ENCODE peak calls at places on chromosomes 5 and 9, in four cellular contexts. One of them, this sample, is unnamed. For H3K9me3, the result is how much of the 10 kb centered on the place peaks cover.

GRCh38 chr5:173318338-173318737 is 9.9 kb downstream of the STC2 start:
- DNase-seq in IMR-90: no peak
- DNase-seq in endothelial cell of umbilical vein: no peak
- DNase-seq in K562: no peak
- DNase-seq in this sample: no peak

GRCh38 chr9:74499111-74499601 is 2.0 kb downstream of the RORB start:
- DNase-seq in IMR-90: no peak
- DNase-seq in endothelial cell of umbilical vein: no peak
- DNase-seq in K562: no peak
- DNase-seq in this sample: no peak

GRCh38 chr5:2797981-2798380 is 46.5 kb upstream of the IRX2 start:
- DNase-seq in IMR-90: no peak
- DNase-seq in endothelial cell of umbilical vein: no peak
- DNase-seq in K562: no peak
- DNase-seq in this sample: no peak

GRCh38 chr9:136007906-136008692 is 46.9 kb upstream of the UBAC1 start:
- DNase-seq in IMR-90: peak
- DNase-seq in endothelial cell of umbilical vein: peak
- DNase-seq in K562: no peak
- DNase-seq in this sample: no peak

GRCh38 chr5:158471179-158471924 is 612.4 kb upstream of the CLINT1 start:
- DNase-seq in IMR-90: no peak
- DNase-seq in endothelial cell of umbilical vein: no peak
- DNase-seq in K562: no peak
- DNase-seq in this sample: no peak

GRCh38 chr5:80784451-80784850 is 129.7 kb upstream of the DHFR start:
- DNase-seq in IMR-90: no peak
- DNase-seq in endothelial cell of umbilical vein: no peak
- DNase-seq in K562: no peak
- DNase-seq in this sample: no peak

GRCh38 chr9:99403371-99403770 is 181.3 kb downstream of the SEC61B start:
- DNase-seq in IMR-90: no peak
- DNase-seq in endothelial cell of umbilical vein: no peak
- DNase-seq in K562: no peak
- DNase-seq in this sample: no peak

GRCh38 chr9:6924988-6925563 is 167.3 kb downstream of the KDM4C start:
- DNase-seq in IMR-90: no peak
- DNase-seq in endothelial cell of umbilical vein: no peak
- DNase-seq in K562: no peak
- DNase-seq in this sample: no peak

GRCh38 chr9:137031904-137032639 is at the start of gene FUT7:
- DNase-seq in IMR-90: no peak
- DNase-seq in endothelial cell of umbilical vein: no peak
- DNase-seq in K562: no peak
- DNase-seq in this sample: no peak

GRCh38 chr5:6419340-6419852 is 29.3 kb upstream of the UBE2QL1 start:
- DNase-seq in IMR-90: no peak
- DNase-seq in endothelial cell of umbilical vein: peak
- DNase-seq in K562: no peak
- DNase-seq in this sample: no peak

GRCh38 chr9:130936285-130937117 is 2.5 kb downstream of the FIBCD1 start:
- DNase-seq in IMR-90: peak
- DNase-seq in endothelial cell of umbilical vein: peak
- DNase-seq in K562: peak
- DNase-seq in this sample: no peak

GRCh38 chr5:172454355-172455086 is at the start of gene SH3PXD2B:
- DNase-seq in IMR-90: no peak
- DNase-seq in endothelial cell of umbilical vein: peak
- DNase-seq in K562: peak
- DNase-seq in this sample: no peak

DNA sequence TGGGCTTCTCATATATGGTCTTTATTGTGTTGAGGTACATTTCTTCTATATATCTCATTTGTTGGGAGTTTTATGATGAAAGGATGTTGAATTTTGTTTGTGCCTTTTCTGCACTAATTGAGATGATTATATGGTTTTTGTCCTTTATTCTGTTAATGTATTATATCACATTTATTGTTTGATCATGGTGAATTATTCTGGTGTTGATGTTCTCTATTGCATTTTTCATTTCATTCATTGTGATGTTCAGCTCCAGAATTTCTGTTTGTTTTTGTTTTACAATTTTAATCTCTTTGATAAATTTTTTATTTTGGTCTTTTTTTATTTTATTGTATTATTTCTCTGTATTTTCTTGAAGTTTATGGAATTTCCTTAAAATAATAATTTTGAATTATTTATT is 35.4 kb downstream of the FBXO4 start:
- DNase-seq in IMR-90: no peak
- DNase-seq in endothelial cell of umbilical vein: no peak
- DNase-seq in K562: no peak
- DNase-seq in this sample: no peak
- H3K9me3 ChIP-seq in IMR-90: under half
- H3K9me3 ChIP-seq in endothelial cell of umbilical vein: under half
- H3K9me3 ChIP-seq in K562: under half
- H3K9me3 ChIP-seq in this sample: under half

GRCh38 chr9:20070336-20070735 is 281.5 kb upstream of the SLC24A2 start:
- DNase-seq in IMR-90: no peak
- DNase-seq in endothelial cell of umbilical vein: no peak
- DNase-seq in K562: no peak
- DNase-seq in this sample: no peak

GRCh38 chr9:20066120-20066519 is 277.3 kb upstream of the SLC24A2 start:
- DNase-seq in IMR-90: no peak
- DNase-seq in endothelial cell of umbilical vein: no peak
- DNase-seq in K562: no peak
- DNase-seq in this sample: no peak

DNA sequence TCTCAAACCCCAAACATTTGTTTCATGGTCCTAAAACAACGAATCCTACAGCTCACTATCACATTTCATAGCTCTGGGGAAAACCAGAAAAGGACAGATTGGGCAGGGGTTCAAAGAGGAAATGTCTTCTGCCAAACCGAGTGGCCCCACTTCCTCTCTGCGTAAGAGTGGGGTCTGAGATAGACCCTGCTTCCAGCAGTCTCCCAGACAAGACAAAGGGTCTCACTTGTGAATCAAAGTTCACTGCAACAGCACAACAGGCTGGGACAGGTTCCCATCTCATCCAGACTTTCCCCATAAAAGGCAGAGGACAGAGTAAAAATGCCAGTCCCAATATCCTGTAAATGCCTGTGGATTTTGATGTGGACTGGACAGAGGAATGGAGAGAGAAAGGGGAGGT is 276.2 kb upstream of the SLC24A2 start:
- DNase-seq in IMR-90: no peak
- DNase-seq in endothelial cell of umbilical vein: peak
- DNase-seq in K562: no peak
- DNase-seq in this sample: no peak
- TF ChIP-seq FOS in IMR-90: no peak
- TF ChIP-seq FOS in endothelial cell of umbilical vein: no peak
- TF ChIP-seq FOS in K562: no peak
- TF ChIP-seq FOS in this sample: no peak

GRCh38 chr9:118674942-118675341 is 694.3 kb downstream of the BRINP1 start:
- DNase-seq in IMR-90: no peak
- DNase-seq in endothelial cell of umbilical vein: no peak
- DNase-seq in K562: no peak
- DNase-seq in this sample: no peak
- H3K9me3 ChIP-seq in IMR-90: under half
- H3K9me3 ChIP-seq in endothelial cell of umbilical vein: under half
- H3K9me3 ChIP-seq in K562: under half
- H3K9me3 ChIP-seq in this sample: under half

GRCh38 chr9:116287721-116288120 is 134.1 kb downstream of the PAPPA start:
- DNase-seq in IMR-90: peak
- DNase-seq in endothelial cell of umbilical vein: no peak
- DNase-seq in K562: no peak
- DNase-seq in this sample: no peak

GRCh38 chr9:116288658-116289057 is 135.1 kb downstream of the PAPPA start:
- DNase-seq in IMR-90: peak
- DNase-seq in endothelial cell of umbilical vein: no peak
- DNase-seq in K562: no peak
- DNase-seq in this sample: no peak

GRCh38 chr9:116284518-116284917 is 130.9 kb downstream of the PAPPA start:
- DNase-seq in IMR-90: no peak
- DNase-seq in endothelial cell of umbilical vein: no peak
- DNase-seq in K562: no peak
- DNase-seq in this sample: no peak

GRCh38 chr9:116285320-116285719 is 131.7 kb downstream of the PAPPA start:
- DNase-seq in IMR-90: no peak
- DNase-seq in endothelial cell of umbilical vein: no peak
- DNase-seq in K562: no peak
- DNase-seq in this sample: no peak

GRCh38 chr9:116286287-116286686 is 132.7 kb downstream of the PAPPA start:
- DNase-seq in IMR-90: no peak
- DNase-seq in endothelial cell of umbilical vein: no peak
- DNase-seq in K562: no peak
- DNase-seq in this sample: no peak
- TF ChIP-seq FOS in IMR-90: no peak
- TF ChIP-seq FOS in endothelial cell of umbilical vein: no peak
- TF ChIP-seq FOS in K562: no peak
- TF ChIP-seq FOS in this sample: no peak

GRCh38 chr5:12526113-12526512 is 621.9 kb upstream of the CTNND2 start:
- DNase-seq in IMR-90: no peak
- DNase-seq in endothelial cell of umbilical vein: no peak
- DNase-seq in K562: no peak
- DNase-seq in this sample: no peak

DNA sequence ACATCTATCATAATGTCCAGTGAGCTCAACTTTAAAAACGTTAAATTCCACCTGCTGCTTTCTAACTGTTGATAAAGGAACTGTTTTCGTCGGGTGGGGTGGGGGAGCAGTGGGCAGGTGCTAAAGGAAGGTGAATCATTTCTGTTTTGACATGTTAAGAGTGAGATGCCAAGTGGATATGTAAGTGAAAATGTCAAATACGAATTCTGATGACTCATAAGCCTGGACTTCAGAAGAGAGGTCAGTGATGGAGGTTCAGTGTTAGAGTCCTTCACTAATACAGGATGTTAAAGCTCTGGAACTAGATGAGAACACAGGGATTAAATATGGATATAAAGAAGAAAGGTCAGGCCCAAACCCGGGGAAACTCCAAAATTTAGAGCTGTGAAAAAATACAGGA is 617.9 kb upstream of the CTNND2 start:
- DNase-seq in IMR-90: no peak
- DNase-seq in endothelial cell of umbilical vein: no peak
- DNase-seq in K562: no peak
- DNase-seq in this sample: no peak
- H3K9me3 ChIP-seq in IMR-90: under half
- H3K9me3 ChIP-seq in endothelial cell of umbilical vein: under half
- H3K9me3 ChIP-seq in K562: under half
- H3K9me3 ChIP-seq in this sample: under half

DNA sequence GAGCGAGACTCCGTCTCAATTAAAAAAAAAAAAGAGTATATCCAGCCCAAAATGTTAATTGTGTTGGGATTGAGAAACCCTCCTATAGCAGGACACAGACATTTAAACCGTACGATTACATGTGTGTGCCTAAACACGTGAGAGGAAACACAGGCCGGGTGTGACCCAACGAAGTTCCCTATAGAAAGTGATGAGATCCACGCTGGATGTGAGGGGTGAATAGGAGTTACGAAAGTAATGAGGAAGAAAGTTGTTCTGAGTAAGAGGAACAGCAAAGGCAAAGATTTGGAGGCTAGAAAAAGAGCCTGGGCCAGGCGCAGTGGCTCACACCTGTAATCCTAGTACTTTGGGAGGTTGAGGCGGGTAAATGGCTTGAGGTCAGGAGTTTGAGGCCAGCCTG is 13.6 kb downstream of the NAIF1 start:
- DNase-seq in IMR-90: no peak
- DNase-seq in endothelial cell of umbilical vein: no peak
- DNase-seq in K562: no peak
- DNase-seq in this sample: no peak
- TF ChIP-seq FOS in IMR-90: no peak
- TF ChIP-seq FOS in endothelial cell of umbilical vein: no peak
- TF ChIP-seq FOS in K562: no peak
- TF ChIP-seq FOS in this sample: no peak

DNA sequence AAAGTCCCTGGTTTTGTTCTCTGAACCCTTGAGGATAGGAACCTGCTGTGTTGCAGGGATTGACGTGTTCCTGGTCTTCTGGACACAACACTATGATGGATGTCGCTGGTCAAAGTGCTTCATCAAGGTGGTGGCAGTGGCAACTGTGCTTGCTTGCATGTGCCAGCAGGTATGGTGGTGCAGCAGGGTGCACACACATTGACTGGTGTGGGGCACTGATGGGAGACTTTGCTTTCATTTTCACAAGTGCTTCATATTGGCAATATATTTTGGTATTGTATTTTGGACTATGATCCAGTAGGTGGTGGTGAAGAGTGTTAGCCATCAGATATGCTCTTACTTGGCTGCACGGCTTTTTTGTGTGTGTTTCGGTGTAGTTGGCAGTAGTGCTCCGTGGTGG is 479.8 kb upstream of the CTNND2 start:
- DNase-seq in IMR-90: no peak
- DNase-seq in endothelial cell of umbilical vein: no peak
- DNase-seq in K562: no peak
- DNase-seq in this sample: no peak
- H3K9me3 ChIP-seq in IMR-90: under half
- H3K9me3 ChIP-seq in endothelial cell of umbilical vein: under half
- H3K9me3 ChIP-seq in K562: under half
- H3K9me3 ChIP-seq in this sample: under half